ENCODE peak calls at places on chromosomes 4 and X, in five cellular contexts. One of them, this sample, is unnamed. For H3K4me1, the result is how much of the 10 kb centered on the place peaks cover.

GRCh38 chrX:20252392-20253231 is 14.1 kb downstream of the RPS6KA3 start:
- DNase-seq in GM23248: peak
- DNase-seq in mucosa of descending colon: peak
- DNase-seq in A549: peak
- DNase-seq in effector memory CD4-positive, alpha-beta T cell: peak
- DNase-seq in this sample: no peak

GRCh38 chrX:36908801-36909403 is 99.3 kb upstream of the FAM47C start:
- DNase-seq in A549: peak
- DNase-seq in GM23248: peak
- DNase-seq in effector memory CD4-positive, alpha-beta T cell: no peak
- DNase-seq in mucosa of descending colon: no peak
- DNase-seq in this sample: no peak

GRCh38 chr4:55172694-55173287 is 47.4 kb upstream of the KDR start:
- DNase-seq in A549: no peak
- DNase-seq in GM23248: peak
- DNase-seq in effector memory CD4-positive, alpha-beta T cell: no peak
- DNase-seq in mucosa of descending colon: no peak
- DNase-seq in this sample: no peak

GRCh38 chrX:11426712-11427081 is 133.5 kb downstream of the AMELX start:
- DNase-seq in mucosa of descending colon: no peak
- DNase-seq in A549: no peak
- DNase-seq in GM23248: no peak
- DNase-seq in effector memory CD4-positive, alpha-beta T cell: no peak
- DNase-seq in this sample: no peak

GRCh38 chr4:25563071-25563564 is 92.5 kb upstream of the SLC34A2 start:
- DNase-seq in effector memory CD4-positive, alpha-beta T cell: no peak
- DNase-seq in A549: peak
- DNase-seq in mucosa of descending colon: no peak
- DNase-seq in GM23248: no peak
- DNase-seq in this sample: no peak

GRCh38 chrX:13283512-13283911 is 36.3 kb downstream of the ATXN3L start:
- DNase-seq in effector memory CD4-positive, alpha-beta T cell: no peak
- DNase-seq in GM23248: peak
- DNase-seq in A549: no peak
- DNase-seq in mucosa of descending colon: no peak
- DNase-seq in this sample: no peak

GRCh38 chr4:186808635-186809018 is 85.0 kb upstream of the FAT1 start:
- DNase-seq in mucosa of descending colon: no peak
- DNase-seq in A549: no peak
- DNase-seq in effector memory CD4-positive, alpha-beta T cell: no peak
- DNase-seq in GM23248: peak
- DNase-seq in this sample: no peak

GRCh38 chr4:84965558-84966381 is 720 bp downstream of the WDFY3 start:
- DNase-seq in mucosa of descending colon: peak
- DNase-seq in effector memory CD4-positive, alpha-beta T cell: no peak
- DNase-seq in A549: peak
- DNase-seq in GM23248: peak
- DNase-seq in this sample: no peak

GRCh38 chrX:13763489-13763888 is 28.9 kb downstream of the OFD1 start:
- DNase-seq in effector memory CD4-positive, alpha-beta T cell: no peak
- DNase-seq in mucosa of descending colon: no peak
- DNase-seq in A549: no peak
- DNase-seq in GM23248: no peak
- DNase-seq in this sample: no peak

DNA sequence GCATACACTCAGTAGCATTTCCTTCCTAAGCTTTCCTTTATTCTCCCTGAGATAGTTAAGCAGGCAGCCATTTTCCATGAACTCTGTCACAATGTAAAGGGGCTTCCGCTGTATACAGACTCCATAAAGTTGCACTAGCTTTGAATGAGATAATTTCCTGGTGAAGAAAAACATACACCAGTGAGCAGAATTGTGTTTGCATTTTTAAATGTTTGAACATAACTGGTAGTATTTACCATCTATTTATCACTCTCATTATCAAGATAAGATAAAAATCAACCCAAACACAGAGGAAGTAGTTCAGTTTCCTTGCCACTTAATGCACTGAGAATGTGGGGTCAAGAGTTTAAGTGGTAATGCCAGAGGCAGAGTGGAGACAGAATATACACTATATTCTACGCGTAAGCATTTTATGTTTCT is 54.1 kb downstream of the TXK start:
- DNase-seq in mucosa of descending colon: no peak
- DNase-seq in GM23248: no peak
- DNase-seq in A549: peak
- DNase-seq in effector memory CD4-positive, alpha-beta T cell: no peak
- DNase-seq in this sample: no peak
- H3K4me1 ChIP-seq in mucosa of descending colon: under half
- H3K4me1 ChIP-seq in GM23248: under half
- H3K4me1 ChIP-seq in A549: under half
- H3K4me1 ChIP-seq in effector memory CD4-positive, alpha-beta T cell: under half
- H3K4me1 ChIP-seq in this sample: under half

GRCh38 chr4:8540072-8540471 is 40.1 kb upstream of the GPR78 start:
- DNase-seq in effector memory CD4-positive, alpha-beta T cell: no peak
- DNase-seq in A549: no peak
- DNase-seq in GM23248: no peak
- DNase-seq in mucosa of descending colon: no peak
- DNase-seq in this sample: no peak

GRCh38 chr4:8539661-8540060 is 40.5 kb upstream of the GPR78 start:
- DNase-seq in A549: no peak
- DNase-seq in effector memory CD4-positive, alpha-beta T cell: no peak
- DNase-seq in GM23248: no peak
- DNase-seq in mucosa of descending colon: no peak
- DNase-seq in this sample: no peak

GRCh38 chr4:8541981-8542715 is 38.0 kb upstream of the GPR78 start:
- DNase-seq in GM23248: no peak
- DNase-seq in effector memory CD4-positive, alpha-beta T cell: no peak
- DNase-seq in A549: no peak
- DNase-seq in mucosa of descending colon: no peak
- DNase-seq in this sample: no peak

GRCh38 chr4:8540991-8541390 is 39.2 kb upstream of the GPR78 start:
- DNase-seq in effector memory CD4-positive, alpha-beta T cell: no peak
- DNase-seq in A549: no peak
- DNase-seq in mucosa of descending colon: no peak
- DNase-seq in GM23248: no peak
- DNase-seq in this sample: no peak

GRCh38 chr4:8540586-8540985 is 39.6 kb upstream of the GPR78 start:
- DNase-seq in effector memory CD4-positive, alpha-beta T cell: no peak
- DNase-seq in A549: no peak
- DNase-seq in mucosa of descending colon: no peak
- DNase-seq in GM23248: no peak
- DNase-seq in this sample: no peak
- H3K4me1 ChIP-seq in effector memory CD4-positive, alpha-beta T cell: under half
- H3K4me1 ChIP-seq in A549: under half
- H3K4me1 ChIP-seq in mucosa of descending colon: under half
- H3K4me1 ChIP-seq in GM23248: under half
- H3K4me1 ChIP-seq in this sample: under half

GRCh38 chr4:156773648-156774357 is 197.8 kb downstream of the PDGFC start:
- DNase-seq in mucosa of descending colon: no peak
- DNase-seq in effector memory CD4-positive, alpha-beta T cell: no peak
- DNase-seq in A549: peak
- DNase-seq in GM23248: peak
- DNase-seq in this sample: no peak
- H3K4me1 ChIP-seq in mucosa of descending colon: under half
- H3K4me1 ChIP-seq in effector memory CD4-positive, alpha-beta T cell: under half
- H3K4me1 ChIP-seq in A549: half or more
- H3K4me1 ChIP-seq in GM23248: half or more
- H3K4me1 ChIP-seq in this sample: under half

GRCh38 chrX:31058284-31058683 is 13.6 kb downstream of the FTHL17 start:
- DNase-seq in GM23248: no peak
- DNase-seq in A549: no peak
- DNase-seq in mucosa of descending colon: no peak
- DNase-seq in effector memory CD4-positive, alpha-beta T cell: no peak
- DNase-seq in this sample: no peak

GRCh38 chrX:31060013-31060412 is 11.8 kb downstream of the FTHL17 start:
- DNase-seq in A549: no peak
- DNase-seq in mucosa of descending colon: no peak
- DNase-seq in GM23248: no peak
- DNase-seq in effector memory CD4-positive, alpha-beta T cell: no peak
- DNase-seq in this sample: no peak

GRCh38 chrX:31063114-31063513 is 8.7 kb downstream of the FTHL17 start:
- DNase-seq in A549: no peak
- DNase-seq in mucosa of descending colon: no peak
- DNase-seq in GM23248: no peak
- DNase-seq in effector memory CD4-positive, alpha-beta T cell: no peak
- DNase-seq in this sample: no peak

GRCh38 chrX:31057691-31058090 is 14.2 kb downstream of the FTHL17 start:
- DNase-seq in A549: no peak
- DNase-seq in mucosa of descending colon: no peak
- DNase-seq in GM23248: no peak
- DNase-seq in effector memory CD4-positive, alpha-beta T cell: no peak
- DNase-seq in this sample: no peak

GRCh38 chrX:31061091-31061490 is 10.8 kb downstream of the FTHL17 start:
- DNase-seq in effector memory CD4-positive, alpha-beta T cell: no peak
- DNase-seq in mucosa of descending colon: no peak
- DNase-seq in A549: no peak
- DNase-seq in GM23248: no peak
- DNase-seq in this sample: no peak
- H3K4me1 ChIP-seq in effector memory CD4-positive, alpha-beta T cell: under half
- H3K4me1 ChIP-seq in mucosa of descending colon: under half
- H3K4me1 ChIP-seq in A549: under half
- H3K4me1 ChIP-seq in GM23248: under half
- H3K4me1 ChIP-seq in this sample: under half

GRCh38 chrX:133353233-133353632 is 62.1 kb downstream of the GPC4 start:
- DNase-seq in GM23248: no peak
- DNase-seq in effector memory CD4-positive, alpha-beta T cell: no peak
- DNase-seq in mucosa of descending colon: no peak
- DNase-seq in A549: no peak
- DNase-seq in this sample: no peak
- H3K4me1 ChIP-seq in GM23248: under half
- H3K4me1 ChIP-seq in effector memory CD4-positive, alpha-beta T cell: under half
- H3K4me1 ChIP-seq in mucosa of descending colon: under half
- H3K4me1 ChIP-seq in A549: under half
- H3K4me1 ChIP-seq in this sample: under half

GRCh38 chrX:108250654-108251579 is 159.3 kb downstream of the ATG4A start:
- DNase-seq in A549: no peak
- DNase-seq in GM23248: no peak
- DNase-seq in effector memory CD4-positive, alpha-beta T cell: no peak
- DNase-seq in mucosa of descending colon: no peak
- DNase-seq in this sample: no peak
- H3K4me1 ChIP-seq in A549: under half
- H3K4me1 ChIP-seq in GM23248: under half
- H3K4me1 ChIP-seq in effector memory CD4-positive, alpha-beta T cell: under half
- H3K4me1 ChIP-seq in mucosa of descending colon: under half
- H3K4me1 ChIP-seq in this sample: under half

GRCh38 chrX:153374426-153374825 is 26.7 kb downstream of the PNMA6E start:
- DNase-seq in A549: no peak
- DNase-seq in effector memory CD4-positive, alpha-beta T cell: no peak
- DNase-seq in GM23248: no peak
- DNase-seq in mucosa of descending colon: no peak
- DNase-seq in this sample: no peak

GRCh38 chrX:153366878-153367538 is 33.1 kb downstream of the ZNF275 start:
- DNase-seq in mucosa of descending colon: no peak
- DNase-seq in A549: no peak
- DNase-seq in effector memory CD4-positive, alpha-beta T cell: no peak
- DNase-seq in GM23248: no peak
- DNase-seq in this sample: no peak

GRCh38 chrX:153372949-153373348 is 28.2 kb downstream of the PNMA6E start:
- DNase-seq in mucosa of descending colon: no peak
- DNase-seq in GM23248: no peak
- DNase-seq in effector memory CD4-positive, alpha-beta T cell: no peak
- DNase-seq in A549: no peak
- DNase-seq in this sample: no peak

GRCh38 chrX:153370293-153371055 is 30.7 kb downstream of the PNMA6E start:
- DNase-seq in effector memory CD4-positive, alpha-beta T cell: no peak
- DNase-seq in GM23248: no peak
- DNase-seq in mucosa of descending colon: no peak
- DNase-seq in A549: no peak
- DNase-seq in this sample: no peak

GRCh38 chrX:153371256-153371655 is 29.9 kb downstream of the PNMA6E start:
- DNase-seq in mucosa of descending colon: no peak
- DNase-seq in GM23248: no peak
- DNase-seq in A549: no peak
- DNase-seq in effector memory CD4-positive, alpha-beta T cell: no peak
- DNase-seq in this sample: no peak
- H3K4me1 ChIP-seq in mucosa of descending colon: under half
- H3K4me1 ChIP-seq in GM23248: under half
- H3K4me1 ChIP-seq in A549: under half
- H3K4me1 ChIP-seq in effector memory CD4-positive, alpha-beta T cell: under half
- H3K4me1 ChIP-seq in this sample: under half

GRCh38 chr4:48905363-48906015 is 1.1 kb downstream of the OCIAD2 start:
- DNase-seq in GM23248: peak
- DNase-seq in A549: peak
- DNase-seq in effector memory CD4-positive, alpha-beta T cell: no peak
- DNase-seq in mucosa of descending colon: peak
- DNase-seq in this sample: no peak

GRCh38 chr4:48906283-48907173 is at the start of gene OCIAD2:
- DNase-seq in A549: peak
- DNase-seq in GM23248: peak
- DNase-seq in effector memory CD4-positive, alpha-beta T cell: peak
- DNase-seq in mucosa of descending colon: peak
- DNase-seq in this sample: peak

GRCh38 chr4:48902266-48902665 is 4.3 kb downstream of the OCIAD2 start:
- DNase-seq in effector memory CD4-positive, alpha-beta T cell: no peak
- DNase-seq in GM23248: peak
- DNase-seq in mucosa of descending colon: no peak
- DNase-seq in A549: peak
- DNase-seq in this sample: no peak

GRCh38 chr4:48904101-48904500 is 2.5 kb downstream of the OCIAD2 start:
- DNase-seq in mucosa of descending colon: no peak
- DNase-seq in A549: no peak
- DNase-seq in GM23248: no peak
- DNase-seq in effector memory CD4-positive, alpha-beta T cell: no peak
- DNase-seq in this sample: no peak

DNA sequence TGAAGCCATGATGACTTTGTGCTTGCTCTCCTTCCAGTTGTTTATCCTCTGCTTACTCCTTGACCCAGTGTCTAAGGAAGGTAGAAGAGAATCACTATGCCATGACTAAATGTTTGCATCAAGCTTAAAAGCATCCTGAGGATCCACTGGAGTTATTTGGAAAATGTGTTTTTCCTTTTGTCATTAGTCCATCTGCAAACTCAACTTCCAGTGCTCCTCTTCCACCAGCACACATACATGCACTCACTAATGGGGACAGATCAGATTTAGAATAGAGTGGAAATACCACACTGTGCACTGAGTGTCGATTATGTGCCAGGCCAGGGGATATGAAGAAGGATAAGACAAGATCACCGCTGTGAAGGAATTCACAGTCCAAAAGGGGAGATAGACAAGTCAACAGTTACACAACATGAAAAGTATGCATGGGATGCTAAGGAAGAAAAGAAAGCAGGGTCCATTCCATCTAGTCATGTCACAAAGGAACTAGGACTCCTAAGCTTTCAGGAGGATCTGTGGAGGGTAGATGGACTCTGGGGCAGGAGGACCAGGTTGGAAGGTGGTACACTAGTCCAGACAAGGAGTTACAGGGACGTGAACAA is 1.9 kb downstream of the OCIAD2 start:
- DNase-seq in effector memory CD4-positive, alpha-beta T cell: no peak
- DNase-seq in A549: no peak
- DNase-seq in mucosa of descending colon: no peak
- DNase-seq in GM23248: no peak
- DNase-seq in this sample: no peak
- H3K4me1 ChIP-seq in effector memory CD4-positive, alpha-beta T cell: under half
- H3K4me1 ChIP-seq in A549: half or more
- H3K4me1 ChIP-seq in mucosa of descending colon: under half
- H3K4me1 ChIP-seq in GM23248: under half
- H3K4me1 ChIP-seq in this sample: under half

GRCh38 chr4:8494983-8495548 is 54.5 kb downstream of the TRMT44 start:
- DNase-seq in GM23248: no peak
- DNase-seq in A549: no peak
- DNase-seq in mucosa of descending colon: no peak
- DNase-seq in effector memory CD4-positive, alpha-beta T cell: no peak
- DNase-seq in this sample: no peak
- H3K4me1 ChIP-seq in GM23248: under half
- H3K4me1 ChIP-seq in A549: under half
- H3K4me1 ChIP-seq in mucosa of descending colon: under half
- H3K4me1 ChIP-seq in effector memory CD4-positive, alpha-beta T cell: under half
- H3K4me1 ChIP-seq in this sample: under half